ENCODE peak calls at places on chromosomes 1 and 21, in seven cellular contexts. One of them, this sample, is unnamed.

GRCh38 chr1:44016081-44016874 is 15.0 kb downstream of the SLC6A9 start:
- DNase-seq in T follicular helper cell: no peak
- DNase-seq in adipocyte: no peak
- DNase-seq in foreskin fibroblast: no peak
- DNase-seq in germinal center: no peak
- DNase-seq in islet precursor cell: no peak
- DNase-seq in H7: no peak
- DNase-seq in this sample: no peak

GRCh38 chr21:15063821-15064575 is 802 bp downstream of the NRIP1 start:
- DNase-seq in T follicular helper cell: no peak
- DNase-seq in adipocyte: peak
- DNase-seq in foreskin fibroblast: peak
- DNase-seq in germinal center: no peak
- DNase-seq in islet precursor cell: peak
- DNase-seq in H7: peak
- DNase-seq in this sample: peak

GRCh38 chr1:42141978-42142377 is 11.2 kb upstream of the GUCA2B start:
- DNase-seq in T follicular helper cell: no peak
- DNase-seq in adipocyte: no peak
- DNase-seq in foreskin fibroblast: no peak
- DNase-seq in germinal center: no peak
- DNase-seq in islet precursor cell: no peak
- DNase-seq in H7: no peak
- DNase-seq in this sample: no peak

GRCh38 chr1:166691476-166691875 is 147.8 kb upstream of the POGK start:
- DNase-seq in T follicular helper cell: no peak
- DNase-seq in adipocyte: no peak
- DNase-seq in foreskin fibroblast: no peak
- DNase-seq in germinal center: no peak
- DNase-seq in islet precursor cell: peak
- DNase-seq in H7: no peak
- DNase-seq in this sample: no peak

GRCh38 chr21:29827236-29827635 is 112.6 kb downstream of the GRIK1 start:
- DNase-seq in T follicular helper cell: no peak
- DNase-seq in adipocyte: peak
- DNase-seq in foreskin fibroblast: peak
- DNase-seq in germinal center: no peak
- DNase-seq in islet precursor cell: no peak
- DNase-seq in H7: no peak
- DNase-seq in this sample: no peak

GRCh38 chr1:171754381-171754705 is 12.5 kb upstream of the VAMP4 start:
- DNase-seq in T follicular helper cell: no peak
- DNase-seq in adipocyte: peak
- DNase-seq in foreskin fibroblast: peak
- DNase-seq in germinal center: no peak
- DNase-seq in islet precursor cell: no peak
- DNase-seq in H7: peak
- DNase-seq in this sample: peak

GRCh38 chr1:29323636-29324035 is 87.3 kb downstream of the PTPRU start:
- DNase-seq in T follicular helper cell: no peak
- DNase-seq in adipocyte: no peak
- DNase-seq in foreskin fibroblast: no peak
- DNase-seq in germinal center: no peak
- DNase-seq in islet precursor cell: no peak
- DNase-seq in H7: peak
- DNase-seq in this sample: no peak

GRCh38 chr1:91872560-91873081 is 13.3 kb downstream of the TGFBR3 start:
- DNase-seq in T follicular helper cell: no peak
- DNase-seq in adipocyte: no peak
- DNase-seq in foreskin fibroblast: no peak
- DNase-seq in germinal center: no peak
- DNase-seq in islet precursor cell: no peak
- DNase-seq in H7: no peak
- DNase-seq in this sample: no peak

GRCh38 chr1:10905841-10906655 is 106.4 kb upstream of the TARDBP start:
- DNase-seq in T follicular helper cell: no peak
- DNase-seq in adipocyte: no peak
- DNase-seq in foreskin fibroblast: no peak
- DNase-seq in germinal center: no peak
- DNase-seq in islet precursor cell: no peak
- DNase-seq in H7: peak
- DNase-seq in this sample: no peak

GRCh38 chr1:165516469-165516868 is 27.3 kb upstream of the LRRC52 start:
- DNase-seq in T follicular helper cell: no peak
- DNase-seq in adipocyte: no peak
- DNase-seq in foreskin fibroblast: no peak
- DNase-seq in germinal center: no peak
- DNase-seq in islet precursor cell: no peak
- DNase-seq in H7: no peak
- DNase-seq in this sample: no peak

GRCh38 chr1:2582401-2582800 is 4.2 kb upstream of the PRXL2B start:
- DNase-seq in T follicular helper cell: no peak
- DNase-seq in adipocyte: no peak
- DNase-seq in foreskin fibroblast: peak
- DNase-seq in germinal center: no peak
- DNase-seq in islet precursor cell: no peak
- DNase-seq in H7: no peak
- DNase-seq in this sample: no peak

GRCh38 chr1:28111157-28111556 is 22.7 kb upstream of the EYA3 start:
- DNase-seq in T follicular helper cell: no peak
- DNase-seq in adipocyte: no peak
- DNase-seq in foreskin fibroblast: peak
- DNase-seq in germinal center: peak
- DNase-seq in islet precursor cell: no peak
- DNase-seq in H7: no peak
- DNase-seq in this sample: no peak

GRCh38 chr1:75053207-75053606 is 81.0 kb upstream of the LHX8 start:
- DNase-seq in T follicular helper cell: no peak
- DNase-seq in adipocyte: peak
- DNase-seq in foreskin fibroblast: no peak
- DNase-seq in germinal center: no peak
- DNase-seq in islet precursor cell: peak
- DNase-seq in H7: peak
- DNase-seq in this sample: no peak

GRCh38 chr1:213374369-213374768 is 323.3 kb downstream of the RPS6KC1 start:
- DNase-seq in T follicular helper cell: peak
- DNase-seq in adipocyte: peak
- DNase-seq in foreskin fibroblast: peak
- DNase-seq in germinal center: peak
- DNase-seq in islet precursor cell: peak
- DNase-seq in H7: peak
- DNase-seq in this sample: peak

GRCh38 chr1:157352817-157353408 is 199.4 kb downstream of the FCRL5 start:
- DNase-seq in T follicular helper cell: no peak
- DNase-seq in adipocyte: no peak
- DNase-seq in foreskin fibroblast: no peak
- DNase-seq in germinal center: no peak
- DNase-seq in islet precursor cell: no peak
- DNase-seq in H7: no peak
- DNase-seq in this sample: no peak

GRCh38 chr1:18693256-18694098 is 62.8 kb downstream of the PAX7 start:
- DNase-seq in T follicular helper cell: no peak
- DNase-seq in adipocyte: no peak
- DNase-seq in foreskin fibroblast: no peak
- DNase-seq in germinal center: no peak
- DNase-seq in islet precursor cell: peak
- DNase-seq in H7: peak
- DNase-seq in this sample: no peak

GRCh38 chr1:194225781-194226180 is 1039.4 kb upstream of the B3GALT2 start:
- DNase-seq in T follicular helper cell: no peak
- DNase-seq in adipocyte: no peak
- DNase-seq in foreskin fibroblast: no peak
- DNase-seq in germinal center: peak
- DNase-seq in islet precursor cell: no peak
- DNase-seq in H7: no peak
- DNase-seq in this sample: no peak

GRCh38 chr1:173554541-173555250 is 48.2 kb downstream of the SLC9C2 start:
- DNase-seq in T follicular helper cell: no peak
- DNase-seq in adipocyte: no peak
- DNase-seq in foreskin fibroblast: no peak
- DNase-seq in germinal center: no peak
- DNase-seq in islet precursor cell: no peak
- DNase-seq in H7: no peak
- DNase-seq in this sample: no peak

GRCh38 chr21:44765231-44766013 is 36.2 kb downstream of the UBE2G2 start:
- DNase-seq in T follicular helper cell: peak
- DNase-seq in adipocyte: no peak
- DNase-seq in foreskin fibroblast: peak
- DNase-seq in germinal center: no peak
- DNase-seq in islet precursor cell: peak
- DNase-seq in H7: peak
- DNase-seq in this sample: no peak

GRCh38 chr1:32023351-32023750 is 9.7 kb downstream of the KHDRBS1 start:
- DNase-seq in T follicular helper cell: no peak
- DNase-seq in adipocyte: no peak
- DNase-seq in foreskin fibroblast: no peak
- DNase-seq in germinal center: no peak
- DNase-seq in islet precursor cell: no peak
- DNase-seq in H7: no peak
- DNase-seq in this sample: no peak

GRCh38 chr1:66393586-66394334 is 140.2 kb upstream of the SGIP1 start:
- DNase-seq in T follicular helper cell: no peak
- DNase-seq in adipocyte: no peak
- DNase-seq in foreskin fibroblast: no peak
- DNase-seq in germinal center: no peak
- DNase-seq in islet precursor cell: no peak
- DNase-seq in H7: no peak
- DNase-seq in this sample: no peak

GRCh38 chr1:88763649-88764406 is 79.8 kb downstream of the PKN2 start:
- DNase-seq in T follicular helper cell: no peak
- DNase-seq in adipocyte: peak
- DNase-seq in foreskin fibroblast: peak
- DNase-seq in germinal center: no peak
- DNase-seq in islet precursor cell: no peak
- DNase-seq in H7: no peak
- DNase-seq in this sample: peak

GRCh38 chr1:216750031-216750627 is 26.9 kb upstream of the ESRRG start:
- DNase-seq in T follicular helper cell: no peak
- DNase-seq in adipocyte: peak
- DNase-seq in foreskin fibroblast: peak
- DNase-seq in germinal center: no peak
- DNase-seq in islet precursor cell: peak
- DNase-seq in H7: no peak
- DNase-seq in this sample: peak

GRCh38 chr1:81801834-81802531 is 1.2 kb downstream of the ADGRL2 start:
- DNase-seq in T follicular helper cell: no peak
- DNase-seq in adipocyte: peak
- DNase-seq in foreskin fibroblast: peak
- DNase-seq in germinal center: peak
- DNase-seq in islet precursor cell: peak
- DNase-seq in H7: peak
- DNase-seq in this sample: peak

GRCh38 chr1:224082146-224082545 is 31.8 kb upstream of the FBXO28 start:
- DNase-seq in T follicular helper cell: no peak
- DNase-seq in adipocyte: no peak
- DNase-seq in foreskin fibroblast: no peak
- DNase-seq in germinal center: no peak
- DNase-seq in islet precursor cell: no peak
- DNase-seq in H7: no peak
- DNase-seq in this sample: peak

GRCh38 chr1:12228979-12229378 is 851 bp upstream of the VPS13D start:
- DNase-seq in T follicular helper cell: no peak
- DNase-seq in adipocyte: no peak
- DNase-seq in foreskin fibroblast: no peak
- DNase-seq in germinal center: no peak
- DNase-seq in islet precursor cell: no peak
- DNase-seq in H7: no peak
- DNase-seq in this sample: no peak

GRCh38 chr1:224292419-224292818 is 37.6 kb downstream of the NVL start:
- DNase-seq in T follicular helper cell: no peak
- DNase-seq in adipocyte: no peak
- DNase-seq in foreskin fibroblast: no peak
- DNase-seq in germinal center: no peak
- DNase-seq in islet precursor cell: no peak
- DNase-seq in H7: no peak
- DNase-seq in this sample: no peak

GRCh38 chr1:219523411-219523810 is 89.5 kb downstream of the ZC3H11B start:
- DNase-seq in T follicular helper cell: no peak
- DNase-seq in adipocyte: no peak
- DNase-seq in foreskin fibroblast: no peak
- DNase-seq in germinal center: no peak
- DNase-seq in islet precursor cell: no peak
- DNase-seq in H7: no peak
- DNase-seq in this sample: no peak

GRCh38 chr1:200963076-200963475 is 60.4 kb downstream of the KIF21B start:
- DNase-seq in T follicular helper cell: no peak
- DNase-seq in adipocyte: no peak
- DNase-seq in foreskin fibroblast: no peak
- DNase-seq in germinal center: no peak
- DNase-seq in islet precursor cell: peak
- DNase-seq in H7: peak
- DNase-seq in this sample: no peak

GRCh38 chr1:6599141-6599975 is 3.3 kb downstream of the KLHL21 start:
- DNase-seq in T follicular helper cell: peak
- DNase-seq in adipocyte: no peak
- DNase-seq in foreskin fibroblast: no peak
- DNase-seq in germinal center: peak
- DNase-seq in islet precursor cell: peak
- DNase-seq in H7: no peak
- DNase-seq in this sample: peak

GRCh38 chr21:46126321-46127238 is 28.7 kb downstream of the COL6A2 start:
- DNase-seq in T follicular helper cell: no peak
- DNase-seq in adipocyte: no peak
- DNase-seq in foreskin fibroblast: no peak
- DNase-seq in germinal center: no peak
- DNase-seq in islet precursor cell: peak
- DNase-seq in H7: peak
- DNase-seq in this sample: no peak

GRCh38 chr1:207793327-207793726 is 41.5 kb downstream of the CD46 start:
- DNase-seq in T follicular helper cell: no peak
- DNase-seq in adipocyte: no peak
- DNase-seq in foreskin fibroblast: no peak
- DNase-seq in germinal center: no peak
- DNase-seq in islet precursor cell: no peak
- DNase-seq in H7: no peak
- DNase-seq in this sample: no peak

GRCh38 chr1:211648336-211648735 is 27.1 kb downstream of the NEK2 start:
- DNase-seq in T follicular helper cell: no peak
- DNase-seq in adipocyte: no peak
- DNase-seq in foreskin fibroblast: no peak
- DNase-seq in germinal center: no peak
- DNase-seq in islet precursor cell: no peak
- DNase-seq in H7: no peak
- DNase-seq in this sample: no peak

GRCh38 chr1:20538760-20539551 is 13.4 kb upstream of the FAM43B start:
- DNase-seq in T follicular helper cell: no peak
- DNase-seq in adipocyte: no peak
- DNase-seq in foreskin fibroblast: peak
- DNase-seq in germinal center: no peak
- DNase-seq in islet precursor cell: no peak
- DNase-seq in H7: no peak
- DNase-seq in this sample: no peak

GRCh38 chr21:31624961-31625491 is 34.5 kb upstream of the SOD1 start:
- DNase-seq in T follicular helper cell: no peak
- DNase-seq in adipocyte: no peak
- DNase-seq in foreskin fibroblast: no peak
- DNase-seq in germinal center: no peak
- DNase-seq in islet precursor cell: peak
- DNase-seq in H7: no peak
- DNase-seq in this sample: no peak

GRCh38 chr1:35454175-35454574 is 103.0 kb downstream of the KIAA0319L start:
- DNase-seq in T follicular helper cell: no peak
- DNase-seq in adipocyte: no peak
- DNase-seq in foreskin fibroblast: no peak
- DNase-seq in germinal center: no peak
- DNase-seq in islet precursor cell: no peak
- DNase-seq in H7: no peak
- DNase-seq in this sample: no peak

GRCh38 chr1:1917304-1917976 is 1.6 kb downstream of the TMEM52 start:
- DNase-seq in T follicular helper cell: no peak
- DNase-seq in adipocyte: no peak
- DNase-seq in foreskin fibroblast: no peak
- DNase-seq in germinal center: no peak
- DNase-seq in islet precursor cell: no peak
- DNase-seq in H7: no peak
- DNase-seq in this sample: no peak

GRCh38 chr1:202623075-202623474 is 87.2 kb downstream of the SYT2 start:
- DNase-seq in T follicular helper cell: no peak
- DNase-seq in adipocyte: peak
- DNase-seq in foreskin fibroblast: peak
- DNase-seq in germinal center: no peak
- DNase-seq in islet precursor cell: peak
- DNase-seq in H7: peak
- DNase-seq in this sample: peak